ENCODE peak calls at places on chromosomes 16 and 17, in eight cellular contexts. D is IMR-90, C is hepatocyte, Y is keratinocyte, T is cardiac muscle cell, H is astrocyte, W is A549, N is ovary. S is an unnamed sample.

GRCh38 chr16:87661561-87661960 is 59.3 kb downstream of the JPH3 start:
- DNase-seq in D (peak), C (peak), Y (no peak), T (peak), H (peak), W (peak), N (no peak), S (peak)

GRCh38 chr17:80877095-80877828 is 114.4 kb upstream of the CHMP6 start:
- DNase-seq in D (no peak), C (no peak), Y (no peak), T (no peak), H (no peak), W (no peak), N (no peak), S (no peak)

GRCh38 chr16:21227886-21228285 is 5.6 kb upstream of the ANKS4B start:
- DNase-seq in D (no peak), C (no peak), Y (no peak), T (no peak), H (no peak), W (no peak), N (no peak), S (no peak)

GRCh38 chr16:88727871-88728270 is 21.6 kb downstream of the CTU2 start:
- DNase-seq in D (no peak), C (no peak), Y (no peak), T (no peak), H (no peak), W (no peak), N (no peak), S (peak)

GRCh38 chr17:78971764-78972506 is 7.8 kb downstream of the LGALS3BP start:
- DNase-seq in D (no peak), C (no peak), Y (no peak), T (no peak), H (no peak), W (no peak), N (peak), S (no peak)

GRCh38 chr17:51636291-51636690 is 375.9 kb downstream of the UTP18 start:
- DNase-seq in D (no peak), C (no peak), Y (no peak), T (no peak), H (no peak), W (peak), N (no peak), S (no peak)

GRCh38 chr16:66382966-66383299 is 16.4 kb downstream of the CDH5 start:
- DNase-seq in D (peak), C (peak), Y (no peak), T (peak), H (peak), W (peak), N (no peak), S (peak)

GRCh38 chr17:66755101-66755943 is 79.6 kb upstream of the CACNG5 start:
- DNase-seq in D (no peak), C (no peak), Y (no peak), T (no peak), H (no peak), W (no peak), N (no peak), S (no peak)

GRCh38 chr17:32658470-32659418 is 172.0 kb downstream of the CDK5R1 start:
- DNase-seq in D (no peak), C (no peak), Y (no peak), T (no peak), H (no peak), W (no peak), N (no peak), S (no peak)

GRCh38 chr17:79150035-79150733 is 75.6 kb downstream of the ENGASE start:
- DNase-seq in D (no peak), C (no peak), Y (no peak), T (no peak), H (no peak), W (no peak), N (no peak), S (no peak)

GRCh38 chr17:78737332-78737731 is 44.7 kb downstream of the CYTH1 start:
- DNase-seq in D (peak), C (peak), Y (no peak), T (peak), H (peak), W (no peak), N (no peak), S (no peak)

GRCh38 chr16:70380205-70380918 is 33.7 kb downstream of the DDX19A start:
- DNase-seq in D (peak), C (peak), Y (no peak), T (peak), H (peak), W (peak), N (peak), S (peak)

GRCh38 chr16:87922250-87922871 is 14.0 kb downstream of the CA5A start:
- DNase-seq in D (no peak), C (no peak), Y (no peak), T (no peak), H (no peak), W (no peak), N (no peak), S (no peak)

GRCh38 chr17:57243171-57243622 is 13.1 kb upstream of the MSI2 start:
- DNase-seq in D (peak), C (peak), Y (no peak), T (peak), H (peak), W (peak), N (peak), S (peak)

GRCh38 chr17:76279742-76280287 is 14.7 kb downstream of the UBALD2 start:
- DNase-seq in D (no peak), C (no peak), Y (no peak), T (no peak), H (no peak), W (no peak), N (no peak), S (no peak)
- TF ChIP-seq CTCF in D (no peak), C (no peak), Y (no peak), T (no peak), H (no peak), W (peak), N (no peak), S (no peak)

GRCh38 chr17:82419471-82419995 is 1.1 kb upstream of the OGFOD3 start:
- DNase-seq in D (no peak), C (no peak), Y (no peak), T (no peak), H (no peak), W (no peak), N (no peak), S (no peak)
- H3K4me3 ChIP-seq in D (peak), C (no peak), Y (peak), T (no peak), H (no peak), W (no peak), N (no peak), S (no peak)

GRCh38 chr17:74444406-74444805 is 12.5 kb downstream of the GPRC5C start:
- DNase-seq in D (no peak), C (no peak), Y (no peak), T (peak), H (no peak), W (no peak), N (peak), S (no peak)
- H3K27ac ChIP-seq in D (no peak), C (peak), Y (no peak), T (peak), H (no peak), W (no peak), N (peak), S (no peak)

GRCh38 chr16:11394593-11394960 is 49.3 kb downstream of the RMI2 start:
- DNase-seq in D (no peak), C (no peak), Y (no peak), T (no peak), H (no peak), W (no peak), N (no peak), S (no peak)

GRCh38 chr16:11396241-11397048 is 51.2 kb downstream of the RMI2 start:
- DNase-seq in D (peak), C (peak), Y (no peak), T (peak), H (peak), W (peak), N (peak), S (peak)

GRCh38 chr16:11395008-11395948 is 50.0 kb downstream of the RMI2 start:
- DNase-seq in D (no peak), C (peak), Y (no peak), T (no peak), H (no peak), W (no peak), N (no peak), S (no peak)

GRCh38 chr16:11393861-11394592 is 48.8 kb downstream of the RMI2 start:
- DNase-seq in D (no peak), C (peak), Y (no peak), T (no peak), H (no peak), W (no peak), N (no peak), S (no peak)

GRCh38 chr16:11395949-11396240 is 50.6 kb downstream of the RMI2 start:
- DNase-seq in D (no peak), C (no peak), Y (no peak), T (no peak), H (no peak), W (no peak), N (no peak), S (no peak)
- TF ChIP-seq CTCF in D (no peak), C (no peak), Y (no peak), T (no peak), H (no peak), W (no peak), N (no peak), S (no peak)

GRCh38 chr16:4984174-4985000 is 26.3 kb downstream of the SEC14L5 start:
- DNase-seq in D (no peak), C (no peak), Y (no peak), T (no peak), H (no peak), W (no peak), N (no peak), S (no peak)
- H3K4me3 ChIP-seq in D (no peak), C (no peak), Y (no peak), T (no peak), H (no peak), W (no peak), N (no peak), S (no peak)

GRCh38 chr16:3618782-3619166 is 7.4 kb upstream of the SLX4 start:
- DNase-seq in D (no peak), C (no peak), Y (peak), T (no peak), H (no peak), W (no peak), N (no peak), S (no peak)
- H3K27ac ChIP-seq in D (no peak), C (no peak), Y (no peak), T (no peak), H (no peak), W (peak), N (no peak), S (no peak)

GRCh38 chr16:23267647-23268046 is 34.5 kb upstream of the SCNN1B start:
- DNase-seq in D (no peak), C (no peak), Y (no peak), T (no peak), H (no peak), W (no peak), N (no peak), S (no peak)

GRCh38 chr16:23269248-23270091 is 32.6 kb upstream of the SCNN1B start:
- DNase-seq in D (no peak), C (no peak), Y (no peak), T (no peak), H (no peak), W (no peak), N (no peak), S (no peak)

GRCh38 chr16:23270654-23271053 is 31.4 kb upstream of the SCNN1B start:
- DNase-seq in D (no peak), C (no peak), Y (no peak), T (no peak), H (no peak), W (no peak), N (no peak), S (no peak)

DNA sequence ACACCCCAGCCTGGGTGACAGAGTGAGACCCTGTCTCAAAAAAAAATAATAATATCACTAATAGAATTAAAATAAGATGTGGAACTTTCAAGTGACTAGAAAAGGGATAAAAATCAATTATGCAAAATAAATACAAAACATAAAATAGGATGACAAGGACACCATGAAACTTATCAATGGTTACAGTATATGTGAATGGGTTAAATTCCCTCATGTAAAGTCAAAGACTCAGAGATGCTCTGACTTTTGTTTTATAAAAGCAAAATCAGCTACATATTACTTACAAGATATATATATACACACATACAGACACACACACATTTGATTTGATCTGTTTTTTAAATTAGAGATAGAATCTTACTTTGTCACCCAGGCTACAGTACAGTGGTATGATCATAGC is 33.5 kb upstream of the SCNN1B start:
- DNase-seq in D (no peak), C (no peak), Y (no peak), T (no peak), H (no peak), W (no peak), N (no peak), S (no peak)
- TF ChIP-seq CTCF in D (no peak), C (no peak), Y (no peak), T (no peak), H (no peak), W (no peak), N (no peak), S (no peak)